ENCODE peak calls at places on chromosomes 7 and 10, in six cellular contexts. One of them, this sample, is unnamed.

GRCh38 chr7:38323156-38323555 is 49.7 kb upstream of the TARP start:
- DNase-seq in upper lobe of right lung: no peak
- DNase-seq in dorsolateral prefrontal cortex: no peak
- DNase-seq in kidney: no peak
- DNase-seq in A549: no peak
- DNase-seq in Peyer's patch: no peak
- DNase-seq in this sample: no peak

GRCh38 chr10:122054046-122055025 is 65.4 kb downstream of the TACC2 start:
- DNase-seq in A549: peak
- DNase-seq in dorsolateral prefrontal cortex: no peak
- DNase-seq in kidney: no peak
- DNase-seq in upper lobe of right lung: peak
- DNase-seq in Peyer's patch: peak
- DNase-seq in this sample: peak

GRCh38 chr7:19302731-19303130 is 157.5 kb upstream of the FERD3L start:
- DNase-seq in A549: no peak
- DNase-seq in upper lobe of right lung: no peak
- DNase-seq in dorsolateral prefrontal cortex: no peak
- DNase-seq in Peyer's patch: no peak
- DNase-seq in kidney: no peak
- DNase-seq in this sample: no peak

GRCh38 chr10:91347529-91347928 is 62.6 kb upstream of the HECTD2 start:
- DNase-seq in Peyer's patch: no peak
- DNase-seq in dorsolateral prefrontal cortex: no peak
- DNase-seq in upper lobe of right lung: no peak
- DNase-seq in A549: no peak
- DNase-seq in kidney: no peak
- DNase-seq in this sample: no peak

GRCh38 chr7:77415474-77415821 is 701 bp downstream of the GSAP start:
- DNase-seq in dorsolateral prefrontal cortex: peak
- DNase-seq in kidney: peak
- DNase-seq in Peyer's patch: peak
- DNase-seq in A549: no peak
- DNase-seq in upper lobe of right lung: peak
- DNase-seq in this sample: peak

GRCh38 chr7:134730359-134730758 is 49.1 kb upstream of the CALD1 start:
- DNase-seq in dorsolateral prefrontal cortex: no peak
- DNase-seq in A549: no peak
- DNase-seq in kidney: no peak
- DNase-seq in Peyer's patch: no peak
- DNase-seq in upper lobe of right lung: no peak
- DNase-seq in this sample: no peak

GRCh38 chr7:21960922-21961321 is 15.2 kb upstream of the CDCA7L start:
- DNase-seq in kidney: no peak
- DNase-seq in A549: peak
- DNase-seq in upper lobe of right lung: no peak
- DNase-seq in Peyer's patch: no peak
- DNase-seq in dorsolateral prefrontal cortex: no peak
- DNase-seq in this sample: no peak

GRCh38 chr7:77600952-77601351 is 63.9 kb downstream of the PTPN12 start:
- DNase-seq in A549: no peak
- DNase-seq in kidney: no peak
- DNase-seq in upper lobe of right lung: no peak
- DNase-seq in dorsolateral prefrontal cortex: no peak
- DNase-seq in Peyer's patch: no peak
- DNase-seq in this sample: no peak

GRCh38 chr10:27448926-27449325 is 55.2 kb upstream of the RAB18 start:
- DNase-seq in A549: peak
- DNase-seq in kidney: no peak
- DNase-seq in upper lobe of right lung: no peak
- DNase-seq in Peyer's patch: no peak
- DNase-seq in dorsolateral prefrontal cortex: no peak
- DNase-seq in this sample: no peak

GRCh38 chr7:157664866-157665633 is 328.2 kb downstream of the DNAJB6 start:
- DNase-seq in dorsolateral prefrontal cortex: no peak
- DNase-seq in Peyer's patch: no peak
- DNase-seq in A549: no peak
- DNase-seq in kidney: peak
- DNase-seq in upper lobe of right lung: no peak
- DNase-seq in this sample: peak

GRCh38 chr10:45368181-45368580 is 5.8 kb upstream of the ALOX5 start:
- DNase-seq in upper lobe of right lung: no peak
- DNase-seq in A549: no peak
- DNase-seq in Peyer's patch: no peak
- DNase-seq in dorsolateral prefrontal cortex: no peak
- DNase-seq in kidney: no peak
- DNase-seq in this sample: no peak
- TF ChIP-seq CTCF in upper lobe of right lung: no peak
- TF ChIP-seq CTCF in A549: no peak
- TF ChIP-seq CTCF in Peyer's patch: no peak
- TF ChIP-seq CTCF in dorsolateral prefrontal cortex: no peak
- TF ChIP-seq CTCF in kidney: no peak
- TF ChIP-seq CTCF in this sample: no peak

GRCh38 chr10:16828731-16829175 is 11.5 kb upstream of the RSU1 start:
- DNase-seq in A549: no peak
- DNase-seq in upper lobe of right lung: no peak
- DNase-seq in Peyer's patch: no peak
- DNase-seq in kidney: peak
- DNase-seq in dorsolateral prefrontal cortex: no peak
- DNase-seq in this sample: no peak

GRCh38 chr10:16835223-16835622 is 18.0 kb upstream of the RSU1 start:
- DNase-seq in kidney: no peak
- DNase-seq in upper lobe of right lung: no peak
- DNase-seq in A549: no peak
- DNase-seq in Peyer's patch: no peak
- DNase-seq in dorsolateral prefrontal cortex: no peak
- DNase-seq in this sample: no peak

GRCh38 chr10:16828114-16828568 is 10.9 kb upstream of the RSU1 start:
- DNase-seq in A549: peak
- DNase-seq in Peyer's patch: peak
- DNase-seq in dorsolateral prefrontal cortex: no peak
- DNase-seq in upper lobe of right lung: no peak
- DNase-seq in kidney: peak
- DNase-seq in this sample: peak

GRCh38 chr10:16832351-16833080 is 15.3 kb upstream of the RSU1 start:
- DNase-seq in Peyer's patch: no peak
- DNase-seq in A549: peak
- DNase-seq in kidney: no peak
- DNase-seq in dorsolateral prefrontal cortex: no peak
- DNase-seq in upper lobe of right lung: no peak
- DNase-seq in this sample: no peak
- H3K27ac ChIP-seq in Peyer's patch: peak
- H3K27ac ChIP-seq in A549: no peak
- H3K27ac ChIP-seq in kidney: no peak
- H3K27ac ChIP-seq in dorsolateral prefrontal cortex: no peak
- H3K27ac ChIP-seq in upper lobe of right lung: peak
- H3K27ac ChIP-seq in this sample: no peak

DNA sequence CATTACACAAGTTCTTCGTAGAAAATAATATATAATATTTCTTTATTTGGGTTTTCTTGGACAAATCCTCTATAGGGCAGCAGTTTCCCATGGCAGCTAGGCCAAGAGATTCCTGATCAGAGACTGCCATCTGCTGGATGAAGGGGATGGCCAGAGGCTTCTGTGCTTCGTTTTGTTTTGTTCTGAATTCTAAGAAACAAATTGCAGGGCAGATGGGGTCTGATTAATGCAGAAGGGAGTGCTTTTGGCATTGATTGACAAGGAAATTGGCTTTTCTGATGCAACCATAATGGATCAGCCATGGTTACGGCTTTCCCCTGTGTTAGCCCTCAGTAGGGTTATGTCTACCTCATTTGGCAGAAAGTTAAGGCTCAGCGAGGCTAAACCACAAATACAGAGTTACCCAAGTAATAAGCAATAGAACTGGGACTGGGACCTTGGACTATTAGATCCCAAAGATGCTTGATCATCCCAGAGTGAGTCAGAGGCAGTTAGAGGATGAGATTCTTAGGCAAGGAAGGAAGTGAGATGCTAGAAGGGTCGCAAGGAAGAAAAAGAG is 401.6 kb downstream of the TNS3 start:
- DNase-seq in A549: peak
- DNase-seq in upper lobe of right lung: no peak
- DNase-seq in Peyer's patch: peak
- DNase-seq in dorsolateral prefrontal cortex: no peak
- DNase-seq in kidney: no peak
- DNase-seq in this sample: no peak
- TF ChIP-seq CTCF in A549: peak
- TF ChIP-seq CTCF in upper lobe of right lung: peak
- TF ChIP-seq CTCF in Peyer's patch: peak
- TF ChIP-seq CTCF in dorsolateral prefrontal cortex: peak
- TF ChIP-seq CTCF in kidney: peak
- TF ChIP-seq CTCF in this sample: peak

GRCh38 chr10:31272841-31273240 is 46.2 kb upstream of the ZEB1 start:
- DNase-seq in A549: no peak
- DNase-seq in kidney: no peak
- DNase-seq in upper lobe of right lung: no peak
- DNase-seq in dorsolateral prefrontal cortex: no peak
- DNase-seq in Peyer's patch: no peak
- DNase-seq in this sample: no peak
- H3K27ac ChIP-seq in A549: no peak
- H3K27ac ChIP-seq in kidney: no peak
- H3K27ac ChIP-seq in upper lobe of right lung: no peak
- H3K27ac ChIP-seq in dorsolateral prefrontal cortex: no peak
- H3K27ac ChIP-seq in Peyer's patch: no peak
- H3K27ac ChIP-seq in this sample: no peak

GRCh38 chr7:100689230-100690135 is 4.6 kb downstream of the GIGYF1 start:
- DNase-seq in A549: no peak
- DNase-seq in upper lobe of right lung: peak
- DNase-seq in dorsolateral prefrontal cortex: no peak
- DNase-seq in kidney: peak
- DNase-seq in Peyer's patch: no peak
- DNase-seq in this sample: no peak
- TF ChIP-seq CTCF in A549: no peak
- TF ChIP-seq CTCF in upper lobe of right lung: no peak
- TF ChIP-seq CTCF in dorsolateral prefrontal cortex: no peak
- TF ChIP-seq CTCF in kidney: no peak
- TF ChIP-seq CTCF in Peyer's patch: no peak
- TF ChIP-seq CTCF in this sample: no peak

DNA sequence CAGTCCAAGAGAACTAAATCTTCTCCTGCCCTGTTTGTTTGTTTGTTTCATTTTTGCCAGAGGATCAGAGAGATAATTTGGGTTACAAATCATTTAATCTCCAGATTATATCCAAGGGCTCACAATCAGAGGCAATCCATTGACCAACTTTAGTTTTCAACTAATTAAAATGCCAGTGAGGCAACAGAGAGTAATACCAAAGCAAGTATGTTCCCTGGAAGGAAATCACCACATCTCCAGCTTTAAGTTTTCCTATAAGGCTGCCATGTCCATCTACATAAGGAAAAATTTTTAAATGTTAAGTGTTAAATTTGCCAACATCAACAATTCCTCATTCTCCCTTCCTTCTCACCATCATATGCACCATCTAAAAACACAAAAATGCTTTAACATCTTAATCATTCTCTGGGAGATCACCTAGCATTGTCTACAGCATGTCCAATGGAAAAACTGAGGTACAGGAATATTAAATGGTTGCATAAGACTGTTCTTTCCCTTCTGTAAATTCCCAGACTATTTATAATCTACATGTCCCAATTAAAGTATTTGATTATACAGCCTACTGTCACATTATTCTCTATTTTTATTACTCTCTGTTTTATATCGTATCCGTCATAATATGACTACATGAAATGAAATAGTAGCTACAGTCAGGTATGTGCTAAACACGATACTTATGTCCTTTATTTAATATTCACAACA is 14.1 kb downstream of the USP54 start:
- DNase-seq in dorsolateral prefrontal cortex: no peak
- DNase-seq in Peyer's patch: no peak
- DNase-seq in upper lobe of right lung: no peak
- DNase-seq in kidney: no peak
- DNase-seq in A549: no peak
- DNase-seq in this sample: no peak
- H3K27ac ChIP-seq in dorsolateral prefrontal cortex: peak
- H3K27ac ChIP-seq in Peyer's patch: peak
- H3K27ac ChIP-seq in upper lobe of right lung: peak
- H3K27ac ChIP-seq in kidney: peak
- H3K27ac ChIP-seq in A549: peak
- H3K27ac ChIP-seq in this sample: no peak

DNA sequence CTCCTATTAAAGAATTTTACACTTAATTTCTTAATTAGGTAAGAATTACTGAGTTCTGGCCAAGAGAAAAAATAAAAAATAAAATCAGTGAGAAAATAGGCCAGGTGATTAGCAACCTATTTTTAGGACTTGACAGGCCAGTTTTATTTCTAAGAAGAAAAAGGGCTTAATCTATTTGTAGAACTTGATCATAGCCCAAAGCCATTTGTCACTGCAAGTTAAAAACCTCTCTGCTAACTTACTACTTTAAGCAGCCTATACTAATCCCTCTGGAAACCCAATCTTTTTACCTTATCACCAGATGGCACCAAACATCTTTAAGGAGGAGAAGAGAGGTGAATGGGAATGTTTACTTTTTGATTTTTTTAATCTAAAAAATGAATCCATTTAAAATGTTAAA is 222.1 kb upstream of the RHOBTB1 start:
- DNase-seq in upper lobe of right lung: no peak
- DNase-seq in kidney: no peak
- DNase-seq in Peyer's patch: no peak
- DNase-seq in dorsolateral prefrontal cortex: no peak
- DNase-seq in A549: no peak
- DNase-seq in this sample: no peak
- TF ChIP-seq CTCF in upper lobe of right lung: no peak
- TF ChIP-seq CTCF in kidney: no peak
- TF ChIP-seq CTCF in Peyer's patch: no peak
- TF ChIP-seq CTCF in dorsolateral prefrontal cortex: no peak
- TF ChIP-seq CTCF in A549: no peak
- TF ChIP-seq CTCF in this sample: no peak

DNA sequence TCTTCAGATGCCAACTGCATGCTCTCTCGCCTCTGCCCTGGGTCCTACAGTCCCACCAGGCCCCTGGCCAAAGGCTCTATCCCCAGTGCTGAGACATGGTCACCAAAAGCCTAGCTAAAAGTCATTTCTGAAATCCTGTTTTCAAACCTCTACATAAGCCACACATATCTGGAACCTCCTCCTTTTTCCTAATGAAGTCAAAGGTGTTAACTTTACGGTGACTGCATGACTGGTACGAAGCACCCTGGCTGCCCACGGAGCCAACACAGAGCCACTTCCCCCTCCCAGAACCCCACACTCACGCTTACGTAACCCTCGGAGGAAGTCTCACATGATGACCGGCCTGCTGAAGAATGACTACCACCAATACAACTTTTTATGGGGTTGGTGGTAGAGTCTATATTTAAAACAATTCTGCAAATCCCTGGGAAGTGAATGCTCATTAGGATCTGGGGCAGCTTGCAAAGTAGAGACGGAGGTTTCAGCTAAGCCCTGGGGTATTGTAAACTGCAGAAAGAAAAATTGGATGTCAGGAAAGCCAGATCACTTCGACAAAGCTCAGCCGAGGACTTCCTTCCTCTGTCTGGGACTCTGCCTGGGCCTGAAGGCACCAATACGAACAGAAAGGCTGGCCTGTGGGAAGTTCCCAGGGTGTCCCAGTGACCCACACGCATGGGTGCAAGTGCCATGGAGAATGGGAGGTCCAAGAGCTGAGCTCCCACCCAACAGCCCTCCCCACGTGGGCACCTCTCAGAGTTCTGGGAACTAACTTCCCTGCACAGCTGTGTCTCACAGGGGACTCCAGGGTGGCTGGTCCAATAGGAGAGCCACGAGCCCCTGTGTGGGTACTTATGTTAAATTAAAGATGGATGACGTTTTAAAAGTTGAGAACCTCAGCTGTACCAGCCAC is 50.7 kb downstream of the PDGFA start:
- DNase-seq in kidney: peak
- DNase-seq in A549: no peak
- DNase-seq in dorsolateral prefrontal cortex: peak
- DNase-seq in Peyer's patch: peak
- DNase-seq in upper lobe of right lung: peak
- DNase-seq in this sample: peak
- H3K27ac ChIP-seq in kidney: peak
- H3K27ac ChIP-seq in A549: no peak
- H3K27ac ChIP-seq in dorsolateral prefrontal cortex: no peak
- H3K27ac ChIP-seq in Peyer's patch: no peak
- H3K27ac ChIP-seq in upper lobe of right lung: no peak
- H3K27ac ChIP-seq in this sample: no peak